ENCODE peak calls at places on chromosome 18, in five cellular contexts. One of them, this sample, is unnamed. For H3K27me3, the result is how much of the 10 kb centered on the place peaks cover.

GRCh38 chr18:39685303-39685902 is 2119.8 kb upstream of the CELF4 start:
- DNase-seq in tibial nerve: no peak
- DNase-seq in prostate gland: no peak
- DNase-seq in Peyer's patch: no peak
- DNase-seq in stomach: no peak
- DNase-seq in this sample: no peak

GRCh38 chr18:15165048-15165447 is 417.1 kb downstream of the ANKRD30B start:
- DNase-seq in tibial nerve: no peak
- DNase-seq in prostate gland: no peak
- DNase-seq in Peyer's patch: no peak
- DNase-seq in stomach: no peak
- DNase-seq in this sample: no peak

GRCh38 chr18:7524786-7525185 is 42.3 kb upstream of the PTPRM start:
- DNase-seq in tibial nerve: no peak
- DNase-seq in prostate gland: no peak
- DNase-seq in Peyer's patch: no peak
- DNase-seq in stomach: no peak
- DNase-seq in this sample: no peak

GRCh38 chr18:45998244-45998643 is 31.1 kb upstream of the EPG5 start:
- DNase-seq in tibial nerve: no peak
- DNase-seq in prostate gland: no peak
- DNase-seq in Peyer's patch: no peak
- DNase-seq in stomach: no peak
- DNase-seq in this sample: no peak

GRCh38 chr18:54948350-54948837 is 10.9 kb downstream of the CCDC68 start:
- DNase-seq in tibial nerve: no peak
- DNase-seq in prostate gland: no peak
- DNase-seq in Peyer's patch: no peak
- DNase-seq in stomach: no peak
- DNase-seq in this sample: no peak

GRCh38 chr18:58639237-58639636 is 10.3 kb upstream of the ALPK2 start:
- DNase-seq in tibial nerve: no peak
- DNase-seq in prostate gland: no peak
- DNase-seq in Peyer's patch: no peak
- DNase-seq in stomach: no peak
- DNase-seq in this sample: no peak

GRCh38 chr18:23225518-23225917 is 90.2 kb downstream of the CABLES1 start:
- DNase-seq in tibial nerve: peak
- DNase-seq in prostate gland: no peak
- DNase-seq in Peyer's patch: no peak
- DNase-seq in stomach: no peak
- DNase-seq in this sample: no peak

GRCh38 chr18:23812566-23813440 is 123.5 kb downstream of the LAMA3 start:
- DNase-seq in tibial nerve: no peak
- DNase-seq in prostate gland: no peak
- DNase-seq in Peyer's patch: no peak
- DNase-seq in stomach: no peak
- DNase-seq in this sample: no peak

GRCh38 chr18:34976899-34977786 is 64.1 kb upstream of the MAPRE2 start:
- DNase-seq in tibial nerve: peak
- DNase-seq in prostate gland: peak
- DNase-seq in Peyer's patch: peak
- DNase-seq in stomach: peak
- DNase-seq in this sample: peak

GRCh38 chr18:48545690-48546365 is 7.0 kb downstream of the CTIF start:
- DNase-seq in tibial nerve: no peak
- DNase-seq in prostate gland: peak
- DNase-seq in Peyer's patch: no peak
- DNase-seq in stomach: peak
- DNase-seq in this sample: no peak

GRCh38 chr18:3528251-3528650 is 78.3 kb downstream of the TGIF1 start:
- DNase-seq in tibial nerve: no peak
- DNase-seq in prostate gland: no peak
- DNase-seq in Peyer's patch: no peak
- DNase-seq in stomach: no peak
- DNase-seq in this sample: no peak

GRCh38 chr18:3529077-3529476 is 79.1 kb downstream of the TGIF1 start:
- DNase-seq in tibial nerve: no peak
- DNase-seq in prostate gland: no peak
- DNase-seq in Peyer's patch: no peak
- DNase-seq in stomach: no peak
- DNase-seq in this sample: no peak

GRCh38 chr18:3525870-3526420 is 76.0 kb downstream of the TGIF1 start:
- DNase-seq in tibial nerve: no peak
- DNase-seq in prostate gland: no peak
- DNase-seq in Peyer's patch: peak
- DNase-seq in stomach: no peak
- DNase-seq in this sample: no peak

GRCh38 chr18:3524706-3525105 is 74.7 kb downstream of the TGIF1 start:
- DNase-seq in tibial nerve: no peak
- DNase-seq in prostate gland: no peak
- DNase-seq in Peyer's patch: no peak
- DNase-seq in stomach: no peak
- DNase-seq in this sample: no peak

DNA sequence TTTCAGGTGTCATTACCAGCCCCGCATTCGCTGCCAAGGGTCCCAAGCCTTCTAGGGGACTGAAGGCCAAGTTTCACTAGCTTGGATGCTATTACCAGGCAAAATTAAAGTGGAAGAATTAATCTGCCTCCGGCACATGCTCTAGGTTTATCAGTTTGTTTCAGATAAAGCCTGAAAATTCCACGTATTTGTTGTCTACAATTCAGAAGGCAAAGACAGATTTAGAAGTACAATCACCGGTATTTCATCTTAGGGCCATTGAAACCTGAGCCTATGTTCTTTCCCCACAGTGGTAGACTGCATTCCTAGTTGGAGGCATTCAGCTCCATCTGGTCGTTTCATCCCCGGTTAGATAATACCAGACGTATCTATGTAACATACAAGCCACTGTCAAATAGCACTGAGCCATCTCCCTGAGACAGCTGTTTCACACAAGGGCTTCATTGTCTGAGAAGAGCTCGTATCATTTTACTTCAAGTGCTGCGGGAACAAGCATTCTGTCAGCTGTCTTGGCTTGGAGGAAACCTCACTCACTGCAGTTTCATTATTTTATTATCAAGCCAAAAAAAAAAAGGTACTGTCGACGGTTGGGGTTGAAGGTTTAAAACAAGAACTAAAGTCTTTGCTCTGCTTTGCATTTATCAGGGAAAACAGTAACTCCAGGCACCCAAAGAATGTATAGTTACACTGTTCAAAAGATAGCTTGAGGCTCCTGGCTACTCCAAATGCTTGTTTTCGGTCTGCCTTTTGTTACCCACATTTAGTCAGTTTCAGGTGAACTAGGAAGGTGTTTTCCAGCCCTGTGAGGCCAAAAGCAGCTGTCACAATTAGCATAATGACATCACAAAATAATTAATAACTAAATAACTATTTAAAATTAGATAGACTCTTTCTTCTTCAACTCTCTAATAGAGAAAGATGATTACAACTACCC is 76.7 kb downstream of the TGIF1 start:
- DNase-seq in tibial nerve: peak
- DNase-seq in prostate gland: no peak
- DNase-seq in Peyer's patch: no peak
- DNase-seq in stomach: no peak
- DNase-seq in this sample: no peak
- H3K4me3 ChIP-seq in tibial nerve: no peak
- H3K4me3 ChIP-seq in prostate gland: no peak
- H3K4me3 ChIP-seq in Peyer's patch: no peak
- H3K4me3 ChIP-seq in stomach: no peak
- H3K4me3 ChIP-seq in this sample: no peak

DNA sequence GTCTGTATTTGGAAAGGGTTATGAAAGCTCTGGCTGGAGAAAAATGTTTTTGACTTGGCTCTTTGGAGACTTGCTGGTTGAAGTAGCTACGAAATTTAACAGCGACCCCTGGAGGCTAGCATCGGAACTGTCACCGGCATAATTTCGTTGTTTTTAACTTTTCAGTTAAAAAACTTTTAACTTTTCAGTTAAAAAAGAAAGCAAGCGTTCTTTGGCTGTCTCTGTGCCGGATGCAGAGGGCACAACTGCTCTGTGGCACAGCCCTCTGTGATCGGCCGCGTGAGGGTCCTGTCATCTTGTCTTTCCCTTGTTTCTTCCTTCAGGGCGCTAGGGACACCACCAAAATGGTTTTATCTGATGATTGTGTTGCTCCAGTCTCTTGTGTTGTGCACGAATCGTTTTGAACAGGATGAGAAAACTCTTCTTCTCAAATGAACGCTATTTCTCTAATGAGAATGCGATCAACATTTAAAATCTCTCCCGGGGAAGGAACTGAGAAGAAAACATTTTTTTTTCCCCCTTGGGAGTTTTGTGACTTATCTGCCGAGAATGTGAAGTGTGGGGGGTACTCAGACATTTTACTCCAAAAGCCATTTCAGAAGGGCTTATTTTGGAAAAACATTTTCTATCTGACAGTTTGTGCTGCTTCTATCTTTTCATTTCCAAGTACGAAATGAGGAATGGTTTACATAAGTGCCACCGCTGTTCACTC is 57.1 kb downstream of the ADCYAP1 start:
- DNase-seq in tibial nerve: peak
- DNase-seq in prostate gland: no peak
- DNase-seq in Peyer's patch: no peak
- DNase-seq in stomach: no peak
- DNase-seq in this sample: peak
- H3K27me3 ChIP-seq in tibial nerve: under half
- H3K27me3 ChIP-seq in prostate gland: under half
- H3K27me3 ChIP-seq in Peyer's patch: under half
- H3K27me3 ChIP-seq in stomach: under half
- H3K27me3 ChIP-seq in this sample: under half

GRCh38 chr18:12288406-12288762 is 19.7 kb upstream of the TUBB6 start:
- DNase-seq in tibial nerve: no peak
- DNase-seq in prostate gland: no peak
- DNase-seq in Peyer's patch: no peak
- DNase-seq in stomach: no peak
- DNase-seq in this sample: no peak
- H3K4me3 ChIP-seq in tibial nerve: peak
- H3K4me3 ChIP-seq in prostate gland: peak
- H3K4me3 ChIP-seq in Peyer's patch: peak
- H3K4me3 ChIP-seq in stomach: peak
- H3K4me3 ChIP-seq in this sample: peak

GRCh38 chr18:57435851-57436192 is 648 bp downstream of the ONECUT2 start:
- DNase-seq in tibial nerve: no peak
- DNase-seq in prostate gland: no peak
- DNase-seq in Peyer's patch: no peak
- DNase-seq in stomach: no peak
- DNase-seq in this sample: no peak
- H3K27me3 ChIP-seq in tibial nerve: under half
- H3K27me3 ChIP-seq in prostate gland: under half
- H3K27me3 ChIP-seq in Peyer's patch: under half
- H3K27me3 ChIP-seq in stomach: half or more
- H3K27me3 ChIP-seq in this sample: half or more

DNA sequence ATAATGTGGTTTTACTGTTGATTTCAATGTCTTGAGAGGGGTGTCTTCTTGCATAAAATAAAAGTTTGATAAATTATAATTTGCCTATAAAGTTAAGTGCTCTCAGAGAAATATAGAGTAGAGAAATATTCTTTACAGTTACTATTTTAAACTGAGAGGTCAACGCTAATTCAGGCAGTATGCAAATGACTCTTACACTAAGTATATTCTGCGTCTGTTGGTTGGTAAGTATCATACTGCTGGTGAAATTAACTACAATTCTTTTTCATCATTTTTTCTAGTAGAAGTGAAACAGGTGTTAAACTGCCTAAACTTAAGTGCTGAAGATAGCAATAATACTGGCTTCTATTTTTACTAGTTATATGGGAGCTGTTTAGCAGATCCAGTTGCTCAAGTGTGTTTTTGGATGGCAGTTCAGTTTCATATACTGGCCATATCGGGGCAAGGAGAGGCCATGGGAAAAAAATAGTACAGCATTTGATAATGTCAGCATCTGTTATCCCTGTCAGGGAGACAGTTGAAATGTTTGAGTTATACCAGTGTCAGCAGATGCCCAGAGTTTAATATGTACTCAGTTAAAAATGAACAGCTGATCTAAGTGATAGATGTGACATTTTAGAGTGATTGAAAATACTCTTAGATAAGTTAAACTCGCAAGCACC is 86.2 kb downstream of the MIB1 start:
- DNase-seq in tibial nerve: no peak
- DNase-seq in prostate gland: no peak
- DNase-seq in Peyer's patch: no peak
- DNase-seq in stomach: no peak
- DNase-seq in this sample: no peak
- H3K4me3 ChIP-seq in tibial nerve: no peak
- H3K4me3 ChIP-seq in prostate gland: no peak
- H3K4me3 ChIP-seq in Peyer's patch: no peak
- H3K4me3 ChIP-seq in stomach: no peak
- H3K4me3 ChIP-seq in this sample: no peak

GRCh38 chr18:79385749-79386341 is 9.9 kb upstream of the NFATC1 start:
- DNase-seq in tibial nerve: no peak
- DNase-seq in prostate gland: no peak
- DNase-seq in Peyer's patch: no peak
- DNase-seq in stomach: no peak
- DNase-seq in this sample: no peak
- H3K27me3 ChIP-seq in tibial nerve: under half
- H3K27me3 ChIP-seq in prostate gland: under half
- H3K27me3 ChIP-seq in Peyer's patch: under half
- H3K27me3 ChIP-seq in stomach: under half
- H3K27me3 ChIP-seq in this sample: under half

GRCh38 chr18:8805552-8805951 is 100.2 kb downstream of the MTCL1 start:
- DNase-seq in tibial nerve: no peak
- DNase-seq in prostate gland: no peak
- DNase-seq in Peyer's patch: no peak
- DNase-seq in stomach: no peak
- DNase-seq in this sample: no peak

GRCh38 chr18:8806105-8806797 is 100.9 kb downstream of the MTCL1 start:
- DNase-seq in tibial nerve: no peak
- DNase-seq in prostate gland: no peak
- DNase-seq in Peyer's patch: no peak
- DNase-seq in stomach: no peak
- DNase-seq in this sample: no peak

GRCh38 chr18:8808001-8808400 is 102.6 kb downstream of the MTCL1 start:
- DNase-seq in tibial nerve: no peak
- DNase-seq in prostate gland: no peak
- DNase-seq in Peyer's patch: no peak
- DNase-seq in stomach: no peak
- DNase-seq in this sample: no peak

GRCh38 chr18:8806798-8807501 is 101.6 kb downstream of the MTCL1 start:
- DNase-seq in tibial nerve: no peak
- DNase-seq in prostate gland: no peak
- DNase-seq in Peyer's patch: no peak
- DNase-seq in stomach: no peak
- DNase-seq in this sample: no peak

GRCh38 chr18:8807502-8807833 is 102.1 kb downstream of the MTCL1 start:
- DNase-seq in tibial nerve: no peak
- DNase-seq in prostate gland: no peak
- DNase-seq in Peyer's patch: no peak
- DNase-seq in stomach: no peak
- DNase-seq in this sample: no peak
- H3K4me3 ChIP-seq in tibial nerve: no peak
- H3K4me3 ChIP-seq in prostate gland: no peak
- H3K4me3 ChIP-seq in Peyer's patch: no peak
- H3K4me3 ChIP-seq in stomach: no peak
- H3K4me3 ChIP-seq in this sample: no peak

This sample was measured in colonic mucosa.